ENCODE peak calls at places on chromosomes 12 and 14, in ten cellular contexts. T is activated naive CD8-positive, alpha-beta T cell treated with anti-CD3 and anti-CD28 coated beads for 36 hours; G is amygdala; P is T-helper 1 cell; M is AG04450; N is NCI-H2081 treated with DMSO at 0.1 percent for 48 hours; F is fibroblast of gingiva; J is left lung; Z is osteoblast; U is stimulated activated CD4-positive, alpha-beta T cell treated with anti-CD3 and anti-CD28 coated beads, Interleukin-15, amount 100 ng/mL, for 24 hours. Q is an unnamed sample.

GRCh38 chr12:104163631-104164030 is 25.6 kb upstream of the NFYB start:
- DNase-seq in N (no peak), Z (no peak), G (no peak), U (no peak), T (no peak), J (no peak), P (no peak), M (no peak), F (no peak), Q (no peak)

GRCh38 chr14:94691658-94692029 is 78.3 kb downstream of the GSC start:
- DNase-seq in J (no peak), T (no peak), P (no peak), N (no peak), U (no peak), M (no peak), F (no peak), Z (peak; percentile 96), G (no peak), Q (no peak)

GRCh38 chr14:91187271-91187670 is 57.2 kb downstream of the GPR68 start:
- DNase-seq in J (no peak), N (no peak), U (no peak), P (no peak), G (no peak), Z (no peak), M (no peak), F (no peak), T (no peak), Q (no peak)

GRCh38 chr12:75656650-75657049 is 145.2 kb upstream of the KRR1 start:
- DNase-seq in F (peak; percentile 67), J (no peak), G (no peak), T (no peak), M (peak; percentile 76), Z (peak; percentile 78), U (no peak), P (no peak), N (no peak), Q (no peak)

GRCh38 chr14:78666336-78667056 is 496.3 kb downstream of the NRXN3 start:
- DNase-seq in Z (no peak), G (no peak), U (no peak), T (no peak), F (no peak), M (no peak), P (no peak), N (no peak), J (no peak), Q (no peak)

GRCh38 chr12:54417712-54418440 is 1.2 kb downstream of the ITGA5 start:
- DNase-seq in G (no peak), F (no peak), Z (no peak), M (no peak), N (no peak), T (peak; percentile 33), P (peak; percentile 31), U (peak; percentile 48), J (peak; percentile 62), Q (no peak)

GRCh38 chr14:23071975-23072539 is 14.7 kb upstream of the CDH24 start:
- DNase-seq in N (no peak), J (no peak), Z (peak; percentile 22), M (no peak), P (no peak), G (no peak), F (no peak), T (no peak), U (no peak), Q (no peak)

GRCh38 chr12:95805864-95806669 is 15.5 kb upstream of the NTN4 start:
- DNase-seq in N (no peak), F (peak; percentile 96), M (peak; percentile 87), Z (peak; percentile 91), U (no peak), G (no peak), J (no peak), T (no peak), P (no peak), Q (no peak)

GRCh38 chr14:23398348-23398747 is 9.7 kb downstream of the MYH6 start:
- DNase-seq in G (no peak), J (no peak), T (no peak), Z (no peak), M (no peak), N (no peak), P (no peak), F (no peak), U (no peak), Q (no peak)

Q was measured in NCI-H1436 treated with DMSO at 0.1 percent for 48 hours.